ENCODE peak calls at places on chromosomes 13 and 19, in six cellular contexts. One of them, this sample, is unnamed.

GRCh38 chr19:55406091-55406868 is 1.3 kb downstream of the UBE2S start:
- DNase-seq in dorsolateral prefrontal cortex: no peak
- DNase-seq in uterus: no peak
- DNase-seq in right lobe of liver: no peak
- DNase-seq in body of pancreas: no peak
- DNase-seq in cardiac muscle cell: no peak
- DNase-seq in this sample: no peak

GRCh38 chr19:4519521-4520277 is 1.4 kb upstream of the PLIN4 start:
- DNase-seq in dorsolateral prefrontal cortex: no peak
- DNase-seq in uterus: peak; percentile 77
- DNase-seq in right lobe of liver: no peak
- DNase-seq in body of pancreas: no peak
- DNase-seq in cardiac muscle cell: peak; percentile 46
- DNase-seq in this sample: no peak

GRCh38 chr19:33819875-33820781 is 23.5 kb downstream of the KCTD15 start:
- DNase-seq in dorsolateral prefrontal cortex: peak; percentile 19
- DNase-seq in uterus: peak; percentile 78
- DNase-seq in right lobe of liver: peak; percentile 82
- DNase-seq in body of pancreas: peak; percentile 75
- DNase-seq in cardiac muscle cell: peak; percentile 91
- DNase-seq in this sample: peak; percentile 80

GRCh38 chr19:58544591-58545285 is 874 bp downstream of the TRIM28 start:
- DNase-seq in dorsolateral prefrontal cortex: no peak
- DNase-seq in uterus: no peak
- DNase-seq in right lobe of liver: peak; percentile 71
- DNase-seq in body of pancreas: no peak
- DNase-seq in cardiac muscle cell: peak; percentile 66
- DNase-seq in this sample: no peak

GRCh38 chr13:40087021-40088002 is 431.9 kb downstream of the COG6 start:
- DNase-seq in dorsolateral prefrontal cortex: no peak
- DNase-seq in uterus: no peak
- DNase-seq in right lobe of liver: no peak
- DNase-seq in body of pancreas: peak; percentile 43
- DNase-seq in cardiac muscle cell: no peak
- DNase-seq in this sample: no peak

GRCh38 chr13:31923134-31923763 is 108.3 kb upstream of the FRY start:
- DNase-seq in dorsolateral prefrontal cortex: no peak
- DNase-seq in uterus: no peak
- DNase-seq in right lobe of liver: no peak
- DNase-seq in body of pancreas: no peak
- DNase-seq in cardiac muscle cell: no peak
- DNase-seq in this sample: no peak

GRCh38 chr19:54415208-54415900 is at the start of gene TTYH1:
- DNase-seq in dorsolateral prefrontal cortex: no peak
- DNase-seq in uterus: no peak
- DNase-seq in right lobe of liver: no peak
- DNase-seq in body of pancreas: no peak
- DNase-seq in cardiac muscle cell: no peak
- DNase-seq in this sample: no peak

GRCh38 chr19:4504874-4505569 is 13.3 kb downstream of the PLIN4 start:
- DNase-seq in dorsolateral prefrontal cortex: no peak
- DNase-seq in uterus: no peak
- DNase-seq in right lobe of liver: no peak
- DNase-seq in body of pancreas: no peak
- DNase-seq in cardiac muscle cell: no peak
- DNase-seq in this sample: no peak

GRCh38 chr13:85724554-85725432 is 74.4 kb downstream of the SLITRK6 start:
- DNase-seq in dorsolateral prefrontal cortex: no peak
- DNase-seq in uterus: no peak
- DNase-seq in right lobe of liver: no peak
- DNase-seq in body of pancreas: no peak
- DNase-seq in cardiac muscle cell: no peak
- DNase-seq in this sample: no peak

GRCh38 chr19:18119243-18120105 is 21.9 kb downstream of the MAST3 start:
- DNase-seq in dorsolateral prefrontal cortex: peak; percentile 64
- DNase-seq in uterus: no peak
- DNase-seq in right lobe of liver: no peak
- DNase-seq in body of pancreas: no peak
- DNase-seq in cardiac muscle cell: no peak
- DNase-seq in this sample: peak; percentile 77

DNA sequence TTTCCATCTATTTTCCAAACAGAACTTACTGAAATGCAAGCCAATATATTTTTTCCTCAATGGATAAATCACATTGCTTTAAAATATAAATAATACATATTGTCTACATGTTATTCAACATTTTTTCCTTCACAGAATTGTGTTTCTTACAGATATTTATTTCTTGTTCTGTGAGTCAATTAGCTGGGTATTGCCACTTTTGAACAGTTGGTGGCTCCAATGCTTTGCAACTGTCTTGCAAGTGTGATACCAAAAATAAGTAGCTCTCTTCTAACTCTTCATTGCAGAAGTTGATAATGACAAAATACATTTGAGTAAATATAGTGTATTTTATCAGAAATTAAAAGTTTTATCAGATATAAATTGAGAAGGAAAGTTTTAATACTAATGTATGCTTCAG is 17.1 kb upstream of the GPC5 start:
- DNase-seq in dorsolateral prefrontal cortex: peak; percentile 30
- DNase-seq in uterus: no peak
- DNase-seq in right lobe of liver: no peak
- DNase-seq in body of pancreas: no peak
- DNase-seq in cardiac muscle cell: peak; percentile 40
- DNase-seq in this sample: no peak
- TF ChIP-seq CTCF in dorsolateral prefrontal cortex: peak; percentile 60
- TF ChIP-seq CTCF in uterus: no peak
- TF ChIP-seq CTCF in right lobe of liver: peak; percentile 36
- TF ChIP-seq CTCF in body of pancreas: no peak
- TF ChIP-seq CTCF in cardiac muscle cell: peak; percentile 45
- TF ChIP-seq CTCF in this sample: no peak

DNA sequence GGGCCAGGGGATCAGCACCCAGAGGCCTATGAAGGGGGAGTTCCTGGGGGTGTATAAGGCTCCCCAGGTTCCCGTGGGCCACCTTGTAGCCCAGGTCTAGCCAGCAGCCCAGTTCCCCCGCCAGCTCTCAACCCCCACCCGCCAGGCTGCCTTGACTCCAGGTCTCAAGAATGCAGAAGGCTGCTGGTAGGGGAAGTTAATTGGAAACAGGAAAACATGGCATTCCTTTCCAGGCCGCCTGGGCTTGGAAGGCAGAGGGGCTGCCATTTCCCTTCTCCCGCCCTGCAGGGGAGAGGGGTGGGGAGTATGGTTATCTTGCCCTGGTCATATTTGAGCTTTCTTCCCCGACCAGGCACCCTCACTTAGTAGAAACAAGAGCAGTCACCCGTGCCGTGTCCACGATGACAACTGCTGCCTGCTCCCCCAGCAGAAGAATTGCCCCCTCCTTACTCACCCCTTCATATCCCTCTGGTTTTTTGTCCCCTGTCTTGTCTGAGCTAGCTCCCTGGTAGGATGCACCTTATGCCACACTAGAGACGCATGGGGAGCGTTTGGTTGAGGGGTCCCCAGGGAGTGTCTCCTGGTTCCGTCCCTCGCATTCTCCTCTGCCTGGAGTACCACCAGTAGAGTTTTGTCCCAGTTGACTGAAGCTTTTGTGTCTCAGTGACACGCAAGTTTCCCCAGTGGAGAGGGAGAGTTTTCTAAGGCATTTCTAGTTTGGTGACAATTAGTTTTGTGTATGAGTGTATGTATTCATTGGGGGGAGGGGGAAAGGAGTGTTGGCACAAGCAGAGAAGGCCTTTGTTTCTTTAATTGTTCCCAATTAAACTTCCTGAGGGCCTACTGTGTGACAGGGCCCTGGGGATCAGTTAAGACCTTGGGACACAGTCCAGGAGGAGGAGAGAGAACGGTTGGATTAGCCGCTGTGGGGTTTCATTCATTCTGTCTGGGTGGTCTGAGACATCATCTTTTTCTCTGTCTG is 4.5 kb downstream of the BICRA start:
- DNase-seq in dorsolateral prefrontal cortex: no peak
- DNase-seq in uterus: no peak
- DNase-seq in right lobe of liver: no peak
- DNase-seq in body of pancreas: no peak
- DNase-seq in cardiac muscle cell: peak; percentile 77
- DNase-seq in this sample: no peak
- H3K4me3 ChIP-seq in dorsolateral prefrontal cortex: no peak overlapping the region
- H3K4me3 ChIP-seq in uterus: no peak overlapping the region
- H3K4me3 ChIP-seq in right lobe of liver: no peak overlapping the region
- H3K4me3 ChIP-seq in body of pancreas: no peak overlapping the region
- H3K4me3 ChIP-seq in cardiac muscle cell: no peak overlapping the region
- H3K4me3 ChIP-seq in this sample: no peak overlapping the region

GRCh38 chr19:16044746-16045145 is 31.5 kb upstream of the TPM4 start:
- DNase-seq in dorsolateral prefrontal cortex: no peak
- DNase-seq in uterus: no peak
- DNase-seq in right lobe of liver: no peak
- DNase-seq in body of pancreas: no peak
- DNase-seq in cardiac muscle cell: no peak
- DNase-seq in this sample: no peak

GRCh38 chr19:16041571-16042386 is 34.5 kb upstream of the TPM4 start:
- DNase-seq in dorsolateral prefrontal cortex: peak; percentile 77
- DNase-seq in uterus: peak; percentile 88
- DNase-seq in right lobe of liver: peak; percentile 86
- DNase-seq in body of pancreas: peak; percentile 81
- DNase-seq in cardiac muscle cell: peak; percentile 76
- DNase-seq in this sample: peak; percentile 88

GRCh38 chr19:16040642-16041041 is 35.7 kb upstream of the TPM4 start:
- DNase-seq in dorsolateral prefrontal cortex: no peak
- DNase-seq in uterus: no peak
- DNase-seq in right lobe of liver: no peak
- DNase-seq in body of pancreas: no peak
- DNase-seq in cardiac muscle cell: peak; percentile 21
- DNase-seq in this sample: no peak

GRCh38 chr19:16043156-16043757 is 33.0 kb upstream of the TPM4 start:
- DNase-seq in dorsolateral prefrontal cortex: no peak
- DNase-seq in uterus: no peak
- DNase-seq in right lobe of liver: no peak
- DNase-seq in body of pancreas: no peak
- DNase-seq in cardiac muscle cell: no peak
- DNase-seq in this sample: no peak

DNA sequence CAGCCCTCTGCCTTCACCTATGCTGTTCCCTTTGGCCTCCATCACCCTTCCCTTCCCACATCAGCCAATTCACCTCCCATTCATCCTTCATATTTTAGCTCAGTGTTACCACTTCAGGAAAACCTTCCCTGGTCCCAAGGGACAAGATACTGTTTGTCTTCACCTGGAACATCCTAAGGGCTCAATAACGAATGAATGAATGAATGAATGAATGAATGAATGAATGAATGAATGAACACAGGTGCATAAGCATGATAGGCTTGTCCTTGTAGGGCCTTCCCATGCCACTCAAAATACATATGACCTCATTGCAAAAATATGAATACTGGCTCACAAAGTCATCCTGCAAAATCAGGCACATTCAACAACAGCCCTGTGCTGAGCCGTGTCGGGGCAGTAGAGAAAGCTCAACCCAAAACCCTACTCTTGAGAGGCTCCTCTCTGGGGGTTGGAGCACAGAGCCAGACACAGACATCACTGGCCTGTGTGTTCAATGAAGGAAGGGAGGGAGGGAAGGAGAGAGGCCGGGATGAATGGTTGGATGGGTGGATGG is 33.7 kb upstream of the TPM4 start:
- DNase-seq in dorsolateral prefrontal cortex: no peak
- DNase-seq in uterus: no peak
- DNase-seq in right lobe of liver: no peak
- DNase-seq in body of pancreas: no peak
- DNase-seq in cardiac muscle cell: no peak
- DNase-seq in this sample: no peak
- TF ChIP-seq CTCF in dorsolateral prefrontal cortex: no peak
- TF ChIP-seq CTCF in uterus: no peak
- TF ChIP-seq CTCF in right lobe of liver: no peak
- TF ChIP-seq CTCF in body of pancreas: no peak
- TF ChIP-seq CTCF in cardiac muscle cell: no peak
- TF ChIP-seq CTCF in this sample: no peak

GRCh38 chr19:7916908-7917291 is 2.3 kb downstream of the TGFBR3L start:
- DNase-seq in dorsolateral prefrontal cortex: no peak
- DNase-seq in uterus: no peak
- DNase-seq in right lobe of liver: peak; percentile 52
- DNase-seq in body of pancreas: no peak
- DNase-seq in cardiac muscle cell: no peak
- DNase-seq in this sample: no peak
- H3K4me3 ChIP-seq in dorsolateral prefrontal cortex: peak overlapping the region; percentile 20
- H3K4me3 ChIP-seq in uterus: peak overlapping the region; percentile 20
- H3K4me3 ChIP-seq in right lobe of liver: no peak overlapping the region
- H3K4me3 ChIP-seq in body of pancreas: no peak overlapping the region
- H3K4me3 ChIP-seq in cardiac muscle cell: peak overlapping the region; percentile 29
- H3K4me3 ChIP-seq in this sample: peak overlapping the region; percentile 49

DNA sequence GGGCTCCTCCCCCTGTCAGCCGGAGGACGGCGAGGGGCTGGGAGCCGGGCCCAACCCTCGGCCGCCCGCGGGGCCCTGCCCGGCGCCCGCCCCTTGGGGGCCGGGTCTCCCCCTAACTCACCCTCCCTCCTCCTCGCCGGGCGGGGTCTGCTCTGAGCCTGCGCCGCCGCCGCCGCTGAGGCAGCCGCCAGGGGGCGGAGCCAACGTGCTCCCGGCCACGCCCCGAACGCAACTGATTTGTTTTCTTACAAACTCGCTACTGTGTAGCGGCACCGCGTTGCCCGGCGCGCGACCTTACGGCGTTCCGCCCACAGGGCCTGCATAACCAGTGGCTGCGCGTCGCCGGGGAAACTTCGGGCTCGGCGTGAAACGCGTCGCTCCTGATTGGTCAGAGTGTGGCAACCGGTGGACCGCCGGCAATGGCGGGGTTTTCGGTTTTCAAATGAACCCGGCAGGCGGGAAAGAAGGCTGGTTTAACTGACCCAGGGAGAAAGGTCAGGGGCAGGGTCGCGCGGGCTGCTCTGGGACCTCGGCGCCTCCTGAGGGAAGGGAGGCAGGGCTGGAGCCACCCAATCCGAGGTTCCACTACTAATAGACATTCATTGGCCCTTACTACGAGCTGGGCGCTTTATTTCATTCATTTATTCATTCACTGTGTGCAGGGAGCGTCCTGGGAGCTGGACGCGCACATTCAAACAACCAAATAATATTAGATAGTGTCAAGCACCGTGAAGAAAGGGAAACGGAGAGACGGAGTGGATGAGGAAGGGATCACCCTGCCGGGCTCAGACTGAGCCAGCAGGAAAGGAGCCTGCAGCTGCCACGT is at the start of gene CDKN2D:
- DNase-seq in dorsolateral prefrontal cortex: peak; percentile 100
- DNase-seq in uterus: peak; percentile 100
- DNase-seq in right lobe of liver: peak; percentile 100
- DNase-seq in body of pancreas: peak; percentile 100
- DNase-seq in cardiac muscle cell: peak; percentile 100
- DNase-seq in this sample: peak; percentile 99
- TF ChIP-seq CTCF in dorsolateral prefrontal cortex: peak; percentile 76
- TF ChIP-seq CTCF in uterus: peak; percentile 82
- TF ChIP-seq CTCF in right lobe of liver: peak; percentile 50
- TF ChIP-seq CTCF in body of pancreas: peak; percentile 23
- TF ChIP-seq CTCF in cardiac muscle cell: peak; percentile 10
- TF ChIP-seq CTCF in this sample: peak; percentile 72